ENCODE peak calls at places on chromosomes 6 and 20, in six cellular contexts. J is iris pigment epithelial cell; I is neural crest cell; Y is activated T-cell treated with anti-CD3 and anti-CD28 coated beads, Interleukin-2, amount 50 U/mL, for 1 hour; W is caudate nucleus; V is kidney glomerular epithelial cell. D is an unnamed sample.

GRCh38 chr6:46419576-46420002 is 71.7 kb downstream of the RCAN2 start:
- DNase-seq in J (peak; percentile 76), I (peak; percentile 32), Y (no peak), W (no peak), V (peak; percentile 57), D (peak; percentile 40)

GRCh38 chr20:59146801-59147118 is 16.9 kb upstream of the ZNF831 start:
- DNase-seq in J (no peak), I (no peak), Y (no peak), W (no peak), V (no peak), D (no peak)

GRCh38 chr6:84771732-84772131 is 7.3 kb upstream of the TBX18 start:
- DNase-seq in J (no peak), I (no peak), Y (no peak), W (no peak), V (no peak), D (no peak)

GRCh38 chr6:159212026-159212425 is 42.8 kb downstream of the FNDC1 start:
- DNase-seq in J (peak; percentile 7), I (no peak), Y (no peak), W (no peak), V (no peak), D (no peak)

GRCh38 chr6:170372380-170373325 is 66.1 kb downstream of the FAM120B start:
- DNase-seq in J (no peak), I (no peak), Y (no peak), W (no peak), V (no peak), D (no peak)

GRCh38 chr20:47501117-47501482 is 587 bp upstream of the NCOA3 start:
- DNase-seq in J (no peak), I (no peak), Y (no peak), W (no peak), V (no peak), D (no peak)

GRCh38 chr6:111011360-111012142 is 29.7 kb downstream of the RPF2 start:
- DNase-seq in J (peak; percentile 59), I (no peak), Y (no peak), W (no peak), V (peak; percentile 58), D (peak; percentile 35)

GRCh38 chr6:20279608-20280287 is 67.5 kb upstream of the MBOAT1 start:
- DNase-seq in J (peak; percentile 7), I (no peak), Y (no peak), W (no peak), V (no peak), D (no peak)

GRCh38 chr6:21753571-21754108 is 160.1 kb downstream of the SOX4 start:
- DNase-seq in J (peak; percentile 86), I (no peak), Y (no peak), W (no peak), V (peak; percentile 80), D (no peak)

GRCh38 chr6:25340421-25340820 is 61.2 kb downstream of the CARMIL1 start:
- DNase-seq in J (no peak), I (no peak), Y (no peak), W (no peak), V (no peak), D (no peak)